ENCODE peak calls at places on chromosomes 13 and 19, in eight cellular contexts. One of them, this sample, is unnamed.

GRCh38 chr13:113926301-113926761 is 47.5 kb downstream of the C13orf46 start:
- DNase-seq in GM10248: no peak
- DNase-seq in tibial artery: peak; percentile 23
- DNase-seq in glutamatergic neuron: no peak
- DNase-seq in heart left ventricle: no peak
- DNase-seq in fibroblast of pulmonary artery: peak; percentile 40
- DNase-seq in thoracic aorta: no peak
- DNase-seq in ascending aorta: no peak
- DNase-seq in this sample: no peak

GRCh38 chr19:6138066-6138465 is 2.6 kb downstream of the ACSBG2 start:
- DNase-seq in GM10248: no peak
- DNase-seq in tibial artery: no peak
- DNase-seq in glutamatergic neuron: no peak
- DNase-seq in heart left ventricle: no peak
- DNase-seq in fibroblast of pulmonary artery: no peak
- DNase-seq in thoracic aorta: no peak
- DNase-seq in ascending aorta: no peak
- DNase-seq in this sample: no peak

GRCh38 chr13:97834255-97834654 is 119.2 kb upstream of the IPO5 start:
- DNase-seq in GM10248: no peak
- DNase-seq in tibial artery: no peak
- DNase-seq in glutamatergic neuron: no peak
- DNase-seq in heart left ventricle: no peak
- DNase-seq in fibroblast of pulmonary artery: no peak
- DNase-seq in thoracic aorta: no peak
- DNase-seq in ascending aorta: no peak
- DNase-seq in this sample: no peak

GRCh38 chr19:33818426-33818825 is 21.8 kb downstream of the KCTD15 start:
- DNase-seq in GM10248: no peak
- DNase-seq in tibial artery: no peak
- DNase-seq in glutamatergic neuron: no peak
- DNase-seq in heart left ventricle: no peak
- DNase-seq in fibroblast of pulmonary artery: no peak
- DNase-seq in thoracic aorta: no peak
- DNase-seq in ascending aorta: no peak
- DNase-seq in this sample: no peak

GRCh38 chr19:39307233-39307821 is 11.1 kb downstream of the IFNL1 start:
- DNase-seq in GM10248: no peak
- DNase-seq in tibial artery: no peak
- DNase-seq in glutamatergic neuron: peak; percentile 76
- DNase-seq in heart left ventricle: no peak
- DNase-seq in fibroblast of pulmonary artery: no peak
- DNase-seq in thoracic aorta: no peak
- DNase-seq in ascending aorta: no peak
- DNase-seq in this sample: no peak

GRCh38 chr19:55838251-55838650 is 1.9 kb downstream of the NLRP4 start:
- DNase-seq in GM10248: no peak
- DNase-seq in tibial artery: no peak
- DNase-seq in glutamatergic neuron: no peak
- DNase-seq in heart left ventricle: no peak
- DNase-seq in fibroblast of pulmonary artery: no peak
- DNase-seq in thoracic aorta: no peak
- DNase-seq in ascending aorta: no peak
- DNase-seq in this sample: no peak

GRCh38 chr19:41226053-41226873 is 7.2 kb downstream of the AXL start:
- DNase-seq in GM10248: no peak
- DNase-seq in tibial artery: peak; percentile 68
- DNase-seq in glutamatergic neuron: peak; percentile 50
- DNase-seq in heart left ventricle: peak; percentile 70
- DNase-seq in fibroblast of pulmonary artery: peak; percentile 92
- DNase-seq in thoracic aorta: peak; percentile 34
- DNase-seq in ascending aorta: peak; percentile 37
- DNase-seq in this sample: peak; percentile 33

GRCh38 chr19:23957660-23958281 is 43.1 kb downstream of the ZNF726 start:
- DNase-seq in GM10248: no peak
- DNase-seq in tibial artery: no peak
- DNase-seq in glutamatergic neuron: no peak
- DNase-seq in heart left ventricle: no peak
- DNase-seq in fibroblast of pulmonary artery: peak; percentile 7
- DNase-seq in thoracic aorta: no peak
- DNase-seq in ascending aorta: no peak
- DNase-seq in this sample: no peak

GRCh38 chr19:18735752-18736151 is 52.3 kb downstream of the CRTC1 start:
- DNase-seq in GM10248: no peak
- DNase-seq in tibial artery: no peak
- DNase-seq in glutamatergic neuron: no peak
- DNase-seq in heart left ventricle: no peak
- DNase-seq in fibroblast of pulmonary artery: no peak
- DNase-seq in thoracic aorta: no peak
- DNase-seq in ascending aorta: no peak
- DNase-seq in this sample: no peak

GRCh38 chr13:32409561-32410440 is 18.1 kb downstream of the N4BP2L1 start:
- DNase-seq in GM10248: no peak
- DNase-seq in tibial artery: peak; percentile 52
- DNase-seq in glutamatergic neuron: peak; percentile 62
- DNase-seq in heart left ventricle: peak; percentile 51
- DNase-seq in fibroblast of pulmonary artery: peak; percentile 82
- DNase-seq in thoracic aorta: no peak
- DNase-seq in ascending aorta: no peak
- DNase-seq in this sample: peak; percentile 34

GRCh38 chr19:6801397-6802086 is 29.0 kb downstream of the VAV1 start:
- DNase-seq in GM10248: peak; percentile 78
- DNase-seq in tibial artery: peak; percentile 66
- DNase-seq in glutamatergic neuron: no peak
- DNase-seq in heart left ventricle: peak; percentile 72
- DNase-seq in fibroblast of pulmonary artery: peak; percentile 26
- DNase-seq in thoracic aorta: no peak
- DNase-seq in ascending aorta: peak; percentile 22
- DNase-seq in this sample: no peak

GRCh38 chr19:32824906-32825608 is 44.5 kb downstream of the SLC7A9 start:
- DNase-seq in GM10248: no peak
- DNase-seq in tibial artery: no peak
- DNase-seq in glutamatergic neuron: no peak
- DNase-seq in heart left ventricle: no peak
- DNase-seq in fibroblast of pulmonary artery: no peak
- DNase-seq in thoracic aorta: no peak
- DNase-seq in ascending aorta: no peak
- DNase-seq in this sample: no peak

GRCh38 chr13:72181661-72182060 is 314.7 kb upstream of the DACH1 start:
- DNase-seq in GM10248: no peak
- DNase-seq in tibial artery: no peak
- DNase-seq in glutamatergic neuron: no peak
- DNase-seq in heart left ventricle: no peak
- DNase-seq in fibroblast of pulmonary artery: no peak
- DNase-seq in thoracic aorta: no peak
- DNase-seq in ascending aorta: no peak
- DNase-seq in this sample: no peak

GRCh38 chr13:86933676-86934075 is 737.5 kb upstream of the SLITRK5 start:
- DNase-seq in GM10248: no peak
- DNase-seq in tibial artery: no peak
- DNase-seq in glutamatergic neuron: no peak
- DNase-seq in heart left ventricle: no peak
- DNase-seq in fibroblast of pulmonary artery: no peak
- DNase-seq in thoracic aorta: no peak
- DNase-seq in ascending aorta: no peak
- DNase-seq in this sample: no peak

GRCh38 chr13:107906131-107906530 is 309.2 kb downstream of the LIG4 start:
- DNase-seq in GM10248: no peak
- DNase-seq in tibial artery: no peak
- DNase-seq in glutamatergic neuron: no peak
- DNase-seq in heart left ventricle: no peak
- DNase-seq in fibroblast of pulmonary artery: no peak
- DNase-seq in thoracic aorta: no peak
- DNase-seq in ascending aorta: no peak
- DNase-seq in this sample: no peak

GRCh38 chr19:29302002-29302928 is 89.3 kb upstream of the UQCRFS1 start:
- DNase-seq in GM10248: no peak
- DNase-seq in tibial artery: no peak
- DNase-seq in glutamatergic neuron: no peak
- DNase-seq in heart left ventricle: no peak
- DNase-seq in fibroblast of pulmonary artery: no peak
- DNase-seq in thoracic aorta: no peak
- DNase-seq in ascending aorta: no peak
- DNase-seq in this sample: no peak

GRCh38 chr19:41321600-41322270 is 11.8 kb downstream of the CCDC97 start:
- DNase-seq in GM10248: no peak
- DNase-seq in tibial artery: no peak
- DNase-seq in glutamatergic neuron: peak; percentile 77
- DNase-seq in heart left ventricle: no peak
- DNase-seq in fibroblast of pulmonary artery: peak; percentile 80
- DNase-seq in thoracic aorta: no peak
- DNase-seq in ascending aorta: no peak
- DNase-seq in this sample: peak; percentile 64

GRCh38 chr13:31945202-31945978 is 86.2 kb upstream of the FRY start:
- DNase-seq in GM10248: no peak
- DNase-seq in tibial artery: peak; percentile 85
- DNase-seq in glutamatergic neuron: no peak
- DNase-seq in heart left ventricle: peak; percentile 60
- DNase-seq in fibroblast of pulmonary artery: peak; percentile 78
- DNase-seq in thoracic aorta: no peak
- DNase-seq in ascending aorta: peak; percentile 23
- DNase-seq in this sample: no peak

GRCh38 chr13:84137292-84137691 is 255.0 kb upstream of the SLITRK1 start:
- DNase-seq in GM10248: no peak
- DNase-seq in tibial artery: no peak
- DNase-seq in glutamatergic neuron: no peak
- DNase-seq in heart left ventricle: no peak
- DNase-seq in fibroblast of pulmonary artery: no peak
- DNase-seq in thoracic aorta: no peak
- DNase-seq in ascending aorta: no peak
- DNase-seq in this sample: no peak

DNA sequence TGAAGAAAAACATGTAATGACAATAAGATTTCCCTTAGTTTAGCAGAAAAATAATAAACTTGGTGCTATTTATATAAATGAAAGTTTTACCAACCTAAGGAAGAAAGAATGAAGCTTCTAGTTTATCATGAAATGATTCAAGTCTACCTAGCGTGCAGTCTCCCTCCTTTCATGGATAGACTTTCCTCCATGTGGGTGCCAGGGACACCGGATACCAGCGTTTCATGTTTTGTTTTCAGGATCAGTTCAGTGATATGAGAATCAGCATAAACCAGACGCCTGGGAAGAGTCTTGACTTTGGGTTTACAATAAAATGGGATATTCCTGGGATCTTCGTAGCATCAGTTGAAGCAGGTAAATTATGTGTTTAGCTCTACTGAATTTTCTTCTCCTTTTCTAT is 196.7 kb downstream of the LMO7 start:
- DNase-seq in GM10248: no peak
- DNase-seq in tibial artery: no peak
- DNase-seq in glutamatergic neuron: no peak
- DNase-seq in heart left ventricle: no peak
- DNase-seq in fibroblast of pulmonary artery: no peak
- DNase-seq in thoracic aorta: no peak
- DNase-seq in ascending aorta: no peak
- DNase-seq in this sample: no peak
- TF ChIP-seq CTCF in GM10248: no peak
- TF ChIP-seq CTCF in tibial artery: no peak
- TF ChIP-seq CTCF in glutamatergic neuron: no peak
- TF ChIP-seq CTCF in heart left ventricle: no peak
- TF ChIP-seq CTCF in fibroblast of pulmonary artery: no peak
- TF ChIP-seq CTCF in thoracic aorta: no peak
- TF ChIP-seq CTCF in ascending aorta: no peak
- TF ChIP-seq CTCF in this sample: no peak

GRCh38 chr19:46573679-46574522 is 27.2 kb upstream of the CALM3 start:
- DNase-seq in GM10248: no peak
- DNase-seq in tibial artery: no peak
- DNase-seq in glutamatergic neuron: no peak
- DNase-seq in heart left ventricle: no peak
- DNase-seq in fibroblast of pulmonary artery: no peak
- DNase-seq in thoracic aorta: no peak
- DNase-seq in ascending aorta: no peak
- DNase-seq in this sample: no peak

GRCh38 chr19:46574533-46574932 is 26.6 kb upstream of the CALM3 start:
- DNase-seq in GM10248: no peak
- DNase-seq in tibial artery: no peak
- DNase-seq in glutamatergic neuron: no peak
- DNase-seq in heart left ventricle: no peak
- DNase-seq in fibroblast of pulmonary artery: no peak
- DNase-seq in thoracic aorta: no peak
- DNase-seq in ascending aorta: no peak
- DNase-seq in this sample: no peak

DNA sequence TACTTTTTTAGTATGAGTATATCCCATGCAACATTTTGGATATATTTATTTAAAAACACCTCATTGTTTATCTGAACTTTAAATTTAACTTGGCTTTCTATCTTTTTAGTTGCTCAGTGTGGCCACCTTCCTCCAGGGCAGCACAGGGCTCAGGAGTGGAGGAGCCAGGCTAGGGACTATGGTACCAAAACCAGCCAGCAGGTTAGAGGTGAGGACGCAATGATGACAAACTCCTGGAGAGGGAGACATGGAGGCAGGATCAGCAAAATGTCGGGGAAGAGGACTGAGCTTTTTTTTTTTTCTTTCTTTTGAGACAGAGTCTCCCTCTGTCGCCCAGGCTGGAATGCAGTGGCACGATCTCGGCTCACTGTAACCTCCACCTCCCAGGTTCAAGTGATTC is 29.6 kb upstream of the CALM3 start:
- DNase-seq in GM10248: no peak
- DNase-seq in tibial artery: no peak
- DNase-seq in glutamatergic neuron: peak; percentile 27
- DNase-seq in heart left ventricle: no peak
- DNase-seq in fibroblast of pulmonary artery: peak; percentile 28
- DNase-seq in thoracic aorta: no peak
- DNase-seq in ascending aorta: no peak
- DNase-seq in this sample: peak; percentile 35
- TF ChIP-seq CTCF in GM10248: no peak
- TF ChIP-seq CTCF in tibial artery: no peak
- TF ChIP-seq CTCF in glutamatergic neuron: no peak
- TF ChIP-seq CTCF in heart left ventricle: no peak
- TF ChIP-seq CTCF in fibroblast of pulmonary artery: peak; percentile 35
- TF ChIP-seq CTCF in thoracic aorta: no peak
- TF ChIP-seq CTCF in ascending aorta: no peak
- TF ChIP-seq CTCF in this sample: no peak

DNA sequence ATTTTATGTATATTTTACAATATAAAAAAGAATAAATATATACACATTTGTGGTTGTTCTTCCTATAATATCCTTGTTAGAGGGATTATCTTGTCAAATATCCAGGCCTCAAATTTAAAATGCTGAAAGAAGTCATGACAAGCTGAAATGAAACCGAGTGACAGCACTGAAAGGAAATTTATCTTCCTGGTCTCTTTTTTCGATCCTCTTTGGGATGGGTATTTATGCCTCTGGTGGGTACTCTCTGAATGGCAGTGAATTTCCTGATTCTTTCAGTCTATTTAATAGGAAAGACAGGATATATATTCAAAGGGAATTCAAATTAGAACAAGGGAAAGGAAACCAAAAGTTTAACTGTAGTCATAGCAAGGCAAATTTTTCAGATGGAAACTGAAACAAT is 98.0 kb downstream of the DLEU7 start:
- DNase-seq in GM10248: no peak
- DNase-seq in tibial artery: no peak
- DNase-seq in glutamatergic neuron: no peak
- DNase-seq in heart left ventricle: no peak
- DNase-seq in fibroblast of pulmonary artery: no peak
- DNase-seq in thoracic aorta: no peak
- DNase-seq in ascending aorta: no peak
- DNase-seq in this sample: no peak
- TF ChIP-seq CTCF in GM10248: no peak
- TF ChIP-seq CTCF in tibial artery: no peak
- TF ChIP-seq CTCF in glutamatergic neuron: no peak
- TF ChIP-seq CTCF in heart left ventricle: no peak
- TF ChIP-seq CTCF in fibroblast of pulmonary artery: peak; percentile 9
- TF ChIP-seq CTCF in thoracic aorta: no peak
- TF ChIP-seq CTCF in ascending aorta: no peak
- TF ChIP-seq CTCF in this sample: peak; percentile 32

GRCh38 chr19:43124360-43124759 is 41.9 kb upstream of the PSG2 start:
- DNase-seq in GM10248: no peak
- DNase-seq in tibial artery: no peak
- DNase-seq in glutamatergic neuron: no peak
- DNase-seq in heart left ventricle: no peak
- DNase-seq in fibroblast of pulmonary artery: no peak
- DNase-seq in thoracic aorta: no peak
- DNase-seq in ascending aorta: no peak
- DNase-seq in this sample: no peak
- TF ChIP-seq CTCF in GM10248: no peak
- TF ChIP-seq CTCF in tibial artery: no peak
- TF ChIP-seq CTCF in glutamatergic neuron: no peak
- TF ChIP-seq CTCF in heart left ventricle: no peak
- TF ChIP-seq CTCF in fibroblast of pulmonary artery: no peak
- TF ChIP-seq CTCF in thoracic aorta: no peak
- TF ChIP-seq CTCF in ascending aorta: no peak
- TF ChIP-seq CTCF in this sample: no peak